ENCODE peak calls at places on chromosome 2, in nine cellular contexts. One of them, this sample, is unnamed.

GRCh38 chr2:183868153-183868552 is 730.2 kb upstream of the ZNF804A start:
- DNase-seq in EL: peak
- DNase-seq in HFFc6: no peak
- DNase-seq in coronary artery: no peak
- DNase-seq in IMR-90: no peak
- DNase-seq in aorta: no peak
- DNase-seq in ELF-1: no peak
- DNase-seq in HCEC 1CT: peak
- DNase-seq in stimulated activated CD4-positive, alpha-beta T cell treated with anti-CD3 and anti-CD28 coated beads, Interleukin-4, amount 100 ng/mL, for 1 hour: no peak
- DNase-seq in this sample: no peak

GRCh38 chr2:11768940-11769339 is 22.5 kb downstream of the LPIN1 start:
- DNase-seq in EL: no peak
- DNase-seq in HFFc6: no peak
- DNase-seq in coronary artery: no peak
- DNase-seq in IMR-90: no peak
- DNase-seq in aorta: no peak
- DNase-seq in ELF-1: no peak
- DNase-seq in HCEC 1CT: no peak
- DNase-seq in stimulated activated CD4-positive, alpha-beta T cell treated with anti-CD3 and anti-CD28 coated beads, Interleukin-4, amount 100 ng/mL, for 1 hour: no peak
- DNase-seq in this sample: no peak

GRCh38 chr2:26175716-26176615 is 3.1 kb downstream of the GAREM2 start:
- DNase-seq in EL: no peak
- DNase-seq in HFFc6: no peak
- DNase-seq in coronary artery: peak
- DNase-seq in IMR-90: no peak
- DNase-seq in aorta: no peak
- DNase-seq in ELF-1: peak
- DNase-seq in HCEC 1CT: no peak
- DNase-seq in stimulated activated CD4-positive, alpha-beta T cell treated with anti-CD3 and anti-CD28 coated beads, Interleukin-4, amount 100 ng/mL, for 1 hour: no peak
- DNase-seq in this sample: no peak

GRCh38 chr2:127173073-127173472 is 47.0 kb downstream of the CYP27C1 start:
- DNase-seq in EL: peak
- DNase-seq in HFFc6: peak
- DNase-seq in coronary artery: peak
- DNase-seq in IMR-90: peak
- DNase-seq in aorta: no peak
- DNase-seq in ELF-1: no peak
- DNase-seq in HCEC 1CT: peak
- DNase-seq in stimulated activated CD4-positive, alpha-beta T cell treated with anti-CD3 and anti-CD28 coated beads, Interleukin-4, amount 100 ng/mL, for 1 hour: no peak
- DNase-seq in this sample: no peak

GRCh38 chr2:198518935-198519334 is 714.5 kb downstream of the PLCL1 start:
- DNase-seq in EL: no peak
- DNase-seq in HFFc6: no peak
- DNase-seq in coronary artery: no peak
- DNase-seq in IMR-90: no peak
- DNase-seq in aorta: no peak
- DNase-seq in ELF-1: no peak
- DNase-seq in HCEC 1CT: no peak
- DNase-seq in stimulated activated CD4-positive, alpha-beta T cell treated with anti-CD3 and anti-CD28 coated beads, Interleukin-4, amount 100 ng/mL, for 1 hour: no peak
- DNase-seq in this sample: no peak

GRCh38 chr2:38528008-38528442 is 74.7 kb downstream of the HNRNPLL start:
- DNase-seq in EL: peak
- DNase-seq in HFFc6: peak
- DNase-seq in coronary artery: no peak
- DNase-seq in IMR-90: peak
- DNase-seq in aorta: peak
- DNase-seq in ELF-1: peak
- DNase-seq in HCEC 1CT: peak
- DNase-seq in stimulated activated CD4-positive, alpha-beta T cell treated with anti-CD3 and anti-CD28 coated beads, Interleukin-4, amount 100 ng/mL, for 1 hour: peak
- DNase-seq in this sample: no peak

GRCh38 chr2:130910931-130911330 is 74.2 kb downstream of the ARHGEF4 start:
- DNase-seq in EL: no peak
- DNase-seq in HFFc6: no peak
- DNase-seq in coronary artery: no peak
- DNase-seq in IMR-90: no peak
- DNase-seq in aorta: no peak
- DNase-seq in ELF-1: no peak
- DNase-seq in HCEC 1CT: no peak
- DNase-seq in stimulated activated CD4-positive, alpha-beta T cell treated with anti-CD3 and anti-CD28 coated beads, Interleukin-4, amount 100 ng/mL, for 1 hour: no peak
- DNase-seq in this sample: no peak

GRCh38 chr2:217826505-217826904 is 176.3 kb downstream of the TNS1 start:
- DNase-seq in EL: no peak
- DNase-seq in HFFc6: no peak
- DNase-seq in coronary artery: peak
- DNase-seq in IMR-90: no peak
- DNase-seq in aorta: no peak
- DNase-seq in ELF-1: no peak
- DNase-seq in HCEC 1CT: no peak
- DNase-seq in stimulated activated CD4-positive, alpha-beta T cell treated with anti-CD3 and anti-CD28 coated beads, Interleukin-4, amount 100 ng/mL, for 1 hour: no peak
- DNase-seq in this sample: no peak

GRCh38 chr2:230754200-230754599 is 41.6 kb downstream of the CAB39 start:
- DNase-seq in EL: no peak
- DNase-seq in HFFc6: no peak
- DNase-seq in coronary artery: no peak
- DNase-seq in IMR-90: no peak
- DNase-seq in aorta: no peak
- DNase-seq in ELF-1: no peak
- DNase-seq in HCEC 1CT: no peak
- DNase-seq in stimulated activated CD4-positive, alpha-beta T cell treated with anti-CD3 and anti-CD28 coated beads, Interleukin-4, amount 100 ng/mL, for 1 hour: no peak
- DNase-seq in this sample: no peak

GRCh38 chr2:231110551-231110950 is 14.3 kb downstream of the HTR2B start:
- DNase-seq in EL: peak
- DNase-seq in HFFc6: peak
- DNase-seq in coronary artery: no peak
- DNase-seq in IMR-90: peak
- DNase-seq in aorta: no peak
- DNase-seq in ELF-1: no peak
- DNase-seq in HCEC 1CT: peak
- DNase-seq in stimulated activated CD4-positive, alpha-beta T cell treated with anti-CD3 and anti-CD28 coated beads, Interleukin-4, amount 100 ng/mL, for 1 hour: no peak
- DNase-seq in this sample: no peak

GRCh38 chr2:199861116-199861774 is 10.3 kb upstream of the FTCDNL1 start:
- DNase-seq in EL: peak
- DNase-seq in HFFc6: peak
- DNase-seq in coronary artery: no peak
- DNase-seq in IMR-90: peak
- DNase-seq in aorta: no peak
- DNase-seq in ELF-1: no peak
- DNase-seq in HCEC 1CT: peak
- DNase-seq in stimulated activated CD4-positive, alpha-beta T cell treated with anti-CD3 and anti-CD28 coated beads, Interleukin-4, amount 100 ng/mL, for 1 hour: no peak
- DNase-seq in this sample: peak

GRCh38 chr2:15788458-15789229 is 151.7 kb upstream of the MYCN start:
- DNase-seq in EL: no peak
- DNase-seq in HFFc6: no peak
- DNase-seq in coronary artery: no peak
- DNase-seq in IMR-90: no peak
- DNase-seq in aorta: no peak
- DNase-seq in ELF-1: no peak
- DNase-seq in HCEC 1CT: no peak
- DNase-seq in stimulated activated CD4-positive, alpha-beta T cell treated with anti-CD3 and anti-CD28 coated beads, Interleukin-4, amount 100 ng/mL, for 1 hour: no peak
- DNase-seq in this sample: no peak

GRCh38 chr2:162243305-162243693 is at the start of gene FAP:
- DNase-seq in EL: peak
- DNase-seq in HFFc6: peak
- DNase-seq in coronary artery: no peak
- DNase-seq in IMR-90: peak
- DNase-seq in aorta: no peak
- DNase-seq in ELF-1: no peak
- DNase-seq in HCEC 1CT: peak
- DNase-seq in stimulated activated CD4-positive, alpha-beta T cell treated with anti-CD3 and anti-CD28 coated beads, Interleukin-4, amount 100 ng/mL, for 1 hour: no peak
- DNase-seq in this sample: no peak

GRCh38 chr2:149738771-149739170 is 151.2 kb upstream of the MMADHC start:
- DNase-seq in EL: peak
- DNase-seq in HFFc6: peak
- DNase-seq in coronary artery: no peak
- DNase-seq in IMR-90: peak
- DNase-seq in aorta: no peak
- DNase-seq in ELF-1: no peak
- DNase-seq in HCEC 1CT: peak
- DNase-seq in stimulated activated CD4-positive, alpha-beta T cell treated with anti-CD3 and anti-CD28 coated beads, Interleukin-4, amount 100 ng/mL, for 1 hour: no peak
- DNase-seq in this sample: no peak